ENCODE peak calls at places on chromosomes 3 and 15, in five cellular contexts. J is caudate nucleus, B is foreskin keratinocyte, R is brain microvascular endothelial cell, G is neuronal stem cell. X is an unnamed sample.

GRCh38 chr3:57691411-57692133 is 1.3 kb downstream of the DENND6A start:
- DNase-seq in G (no peak), B (no peak), R (no peak), J (no peak), X (no peak)

GRCh38 chr3:124298951-124299350 is 307.0 kb upstream of the ROPN1 start:
- DNase-seq in J (no peak), G (no peak), R (no peak), B (no peak), X (no peak)

GRCh38 chr15:99997112-99997651 is 263.9 kb upstream of the LYSMD4 start:
- DNase-seq in R (no peak), B (no peak), G (no peak), J (no peak), X (no peak)

GRCh38 chr3:132004571-132004970 is 30.2 kb downstream of the CPNE4 start:
- DNase-seq in R (peak; percentile 6), G (no peak), B (no peak), J (no peak), X (no peak)

GRCh38 chr3:95899494-95899893 is 914.9 kb upstream of the EPHA6 start:
- DNase-seq in J (no peak), G (no peak), B (no peak), R (no peak), X (no peak)

GRCh38 chr3:93969443-93969842 is 4.3 kb downstream of the PROS1 start:
- DNase-seq in J (no peak), B (no peak), G (no peak), R (peak; percentile 66), X (no peak)

GRCh38 chr15:41205315-41205714 is 25.2 kb downstream of the EXD1 start:
- DNase-seq in G (no peak), B (no peak), J (no peak), R (no peak), X (no peak)

GRCh38 chr3:179797192-179797591 is 144.4 kb downstream of the USP13 start:
- DNase-seq in G (no peak), B (no peak), R (no peak), J (no peak), X (no peak)

GRCh38 chr15:55742498-55742926 is 440 bp downstream of the PRTG start:
- DNase-seq in J (no peak), B (no peak), R (peak; percentile 17), G (no peak), X (no peak)

GRCh38 chr3:53184701-53185100 is 23.7 kb downstream of the PRKCD start:
- DNase-seq in J (no peak), B (no peak), G (no peak), R (no peak), X (no peak)

GRCh38 chr3:120203621-120204020 is 81.4 kb downstream of the GPR156 start:
- DNase-seq in B (no peak), R (no peak), G (no peak), J (no peak), X (no peak)
- H3K27ac ChIP-seq in B (no peak overlapping the region), R (no peak overlapping the region), G (no peak overlapping the region), J (no peak overlapping the region), X (no peak overlapping the region)

GRCh38 chr3:172115787-172116186 is 76.4 kb downstream of the FNDC3B start:
- DNase-seq in B (no peak), G (no peak), J (no peak), R (no peak), X (no peak)

GRCh38 chr3:172113710-172114109 is 74.3 kb downstream of the FNDC3B start:
- DNase-seq in B (no peak), J (no peak), R (no peak), G (no peak), X (no peak)

GRCh38 chr3:172112348-172113123 is 73.2 kb downstream of the FNDC3B start:
- DNase-seq in J (no peak), R (no peak), G (no peak), B (no peak), X (no peak)

GRCh38 chr3:172111163-172111562 is 71.8 kb downstream of the FNDC3B start:
- DNase-seq in G (no peak), J (no peak), B (no peak), R (no peak), X (no peak)

DNA sequence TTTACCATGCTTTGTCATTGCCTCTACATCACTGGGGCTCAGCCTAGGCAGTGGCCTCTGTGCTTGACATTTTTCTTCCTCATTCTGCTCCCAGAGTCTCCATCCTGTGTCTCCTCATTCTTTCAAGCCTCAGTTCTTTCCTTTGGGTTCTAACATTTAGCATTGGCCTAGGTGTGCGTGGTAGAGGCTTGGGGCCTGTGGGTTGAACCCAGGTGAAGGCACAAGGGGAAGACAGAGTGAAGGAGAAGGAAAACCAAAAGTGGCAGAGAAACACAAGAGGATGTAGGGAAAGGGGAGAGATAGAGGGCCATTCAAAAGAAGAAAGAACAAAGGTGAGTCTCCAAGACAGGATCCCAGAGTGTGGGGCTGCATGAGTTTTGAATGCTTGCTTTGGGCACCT is 75.7 kb downstream of the FNDC3B start:
- DNase-seq in B (no peak), G (no peak), J (no peak), R (no peak), X (no peak)
- H3K27ac ChIP-seq in B (no peak overlapping the region), G (no peak overlapping the region), J (no peak overlapping the region), R (no peak overlapping the region), X (no peak overlapping the region)

GRCh38 chr3:76941376-76941775 is 98.5 kb upstream of the ROBO2 start:
- DNase-seq in G (no peak), J (no peak), B (peak; percentile 19), R (no peak), X (no peak)

GRCh38 chr3:76942096-76942495 is 97.8 kb upstream of the ROBO2 start:
- DNase-seq in J (no peak), R (no peak), G (no peak), B (no peak), X (no peak)

GRCh38 chr3:76940181-76940770 is 99.6 kb upstream of the ROBO2 start:
- DNase-seq in R (no peak), J (no peak), B (no peak), G (no peak), X (no peak)

GRCh38 chr3:76943058-76943457 is 96.8 kb upstream of the ROBO2 start:
- DNase-seq in B (no peak), R (peak; percentile 82), G (no peak), J (no peak), X (no peak)

GRCh38 chr3:76943671-76944070 is 96.2 kb upstream of the ROBO2 start:
- DNase-seq in B (no peak), G (no peak), R (no peak), J (no peak), X (no peak)
- H3K27ac ChIP-seq in B (no peak overlapping the region), G (no peak overlapping the region), R (no peak overlapping the region), J (no peak overlapping the region), X (no peak overlapping the region)

GRCh38 chr3:160009525-160009924 is 20.9 kb downstream of the IL12A start:
- DNase-seq in B (no peak), R (no peak), J (no peak), G (no peak), X (no peak)
- H3K27ac ChIP-seq in B (no peak overlapping the region), R (no peak overlapping the region), J (no peak overlapping the region), G (no peak overlapping the region), X (no peak overlapping the region)